ENCODE peak calls at places on chromosomes 3 and 15, in four cellular contexts. U is RPMI8226; Z is activated naive CD4-positive, alpha-beta T cell; Q is NCI-H774. P is an unnamed sample.

GRCh38 chr15:47788685-47789084 is 71.4 kb downstream of the SEMA6D start:
- DNase-seq in U (no peak), Z (no peak), Q (no peak), P (no peak)

GRCh38 chr3:128800241-128801187 is 74.5 kb downstream of the RAB7A start:
- DNase-seq in U (no peak), Z (no peak), Q (no peak), P (peak)

GRCh38 chr15:91184441-91184840 is 84.4 kb downstream of the SV2B start:
- DNase-seq in U (no peak), Z (no peak), Q (no peak), P (no peak)

GRCh38 chr3:171328419-171329082 is 131.7 kb downstream of the TNIK start:
- DNase-seq in U (no peak), Z (no peak), Q (no peak), P (no peak)

GRCh38 chr15:61871926-61872522 is 188.2 kb downstream of the VPS13C start:
- DNase-seq in U (no peak), Z (no peak), Q (peak), P (peak)

GRCh38 chr15:59691194-59691805 is 2.2 kb upstream of the BNIP2 start:
- DNase-seq in U (peak), Z (no peak), Q (peak), P (peak)

GRCh38 chr3:34948431-34948971 is 690.8 kb upstream of the ARPP21 start:
- DNase-seq in U (no peak), Z (no peak), Q (no peak), P (no peak)

GRCh38 chr3:169501777-169502320 is 161.7 kb downstream of the MECOM start:
- DNase-seq in U (no peak), Z (no peak), Q (no peak), P (no peak)

GRCh38 chr3:197368330-197368729 is 69.9 kb upstream of the DLG1 start:
- DNase-seq in U (no peak), Z (no peak), Q (no peak), P (no peak)

GRCh38 chr15:101530224-101530958 is 40.9 kb upstream of the PCSK6 start:
- DNase-seq in U (no peak), Z (no peak), Q (no peak), P (no peak)

GRCh38 chr3:53069422-53070068 is 23.7 kb upstream of the SFMBT1 start:
- DNase-seq in U (no peak), Z (no peak), Q (no peak), P (no peak)

GRCh38 chr15:97082835-97083234 is 752.3 kb downstream of the NR2F2 start:
- DNase-seq in U (no peak), Z (no peak), Q (no peak), P (no peak)

GRCh38 chr3:161607056-161607455 is 110.4 kb downstream of the OTOL1 start:
- DNase-seq in U (no peak), Z (no peak), Q (peak), P (no peak)

GRCh38 chr3:63355809-63356208 is 77.7 kb downstream of the SYNPR start:
- DNase-seq in U (no peak), Z (no peak), Q (no peak), P (no peak)

GRCh38 chr3:43102773-43103480 is 3.0 kb downstream of the POMGNT2 start:
- DNase-seq in U (no peak), Z (no peak), Q (peak), P (no peak)

GRCh38 chr3:177295116-177295515 is 97.8 kb upstream of the TBL1XR1 start:
- DNase-seq in U (no peak), Z (no peak), Q (no peak), P (no peak)

GRCh38 chr3:190862209-190863118 is at the start of gene GMNC:
- DNase-seq in U (peak), Z (no peak), Q (peak), P (peak)

GRCh38 chr3:195114026-195114425 is 156.9 kb downstream of the XXYLT1 start:
- DNase-seq in U (no peak), Z (no peak), Q (no peak), P (no peak)

GRCh38 chr3:179100652-179101051 is 29.0 kb upstream of the ZMAT3 start:
- DNase-seq in U (no peak), Z (no peak), Q (no peak), P (no peak)

GRCh38 chr3:66428733-66429132 is 72.1 kb downstream of the LRIG1 start:
- DNase-seq in U (no peak), Z (no peak), Q (peak), P (no peak)

GRCh38 chr3:184235381-184236032 is 6.1 kb downstream of the VWA5B2 start:
- DNase-seq in U (no peak), Z (no peak), Q (no peak), P (no peak)